ENCODE peak calls at places on chromosomes 6 and 20, in nine cellular contexts. V is endodermal cell, G is dorsolateral prefrontal cortex, Y is HepG2, H is neural progenitor cell, X is HFFc6, R is endothelial cell, E is nephron progenitor cell, U is heart right ventricle. Q is an unnamed sample.

GRCh38 chr20:17680836-17681740 is 954 bp downstream of the RRBP1 start:
- DNase-seq in X (peak; percentile 52), U (peak; percentile 86), E (peak; percentile 89), V (peak; percentile 93), H (peak; percentile 91), Y (peak; percentile 58), R (peak; percentile 93), G (peak; percentile 88), Q (peak; percentile 95)

GRCh38 chr20:17835240-17835940 is 133.2 kb downstream of the SNX5 start:
- DNase-seq in U (peak; percentile 55), X (peak; percentile 85), Y (no peak), G (no peak), R (no peak), H (no peak), E (no peak), V (no peak), Q (no peak)

GRCh38 chr20:5996765-5997164 is 46.3 kb downstream of the MCM8 start:
- DNase-seq in X (no peak), V (no peak), H (peak; percentile 4), U (no peak), Y (no peak), G (no peak), E (no peak), R (no peak), Q (peak; percentile 56)

GRCh38 chr6:148805767-148806166 is 58.9 kb downstream of the UST start:
- DNase-seq in G (no peak), E (no peak), V (no peak), X (no peak), U (no peak), R (no peak), H (no peak), Y (no peak), Q (no peak)

GRCh38 chr20:58102252-58102651 is 126.2 kb downstream of the ANKRD60 start:
- DNase-seq in E (no peak), X (peak; percentile 68), G (no peak), H (no peak), U (no peak), V (no peak), Y (no peak), R (no peak), Q (no peak)

GRCh38 chr6:105951322-105951721 is 134.8 kb upstream of the PRDM1 start:
- DNase-seq in E (no peak), V (no peak), Y (no peak), H (no peak), X (no peak), R (no peak), U (no peak), G (no peak), Q (no peak)

GRCh38 chr20:38127011-38127621 is 38.0 kb downstream of the TGM2 start:
- DNase-seq in R (no peak), U (no peak), H (no peak), E (no peak), G (peak; percentile 40), V (peak; percentile 27), Y (no peak), X (peak; percentile 85), Q (no peak)

GRCh38 chr6:121482004-121482693 is 46.7 kb downstream of the GJA1 start:
- DNase-seq in G (no peak), U (no peak), R (no peak), H (no peak), X (peak; percentile 57), E (no peak), Y (no peak), V (no peak), Q (no peak)

GRCh38 chr20:38108438-38109024 is 56.5 kb downstream of the TGM2 start:
- DNase-seq in E (no peak), V (peak; percentile 24), U (peak; percentile 53), H (no peak), R (no peak), X (peak; percentile 47), G (no peak), Y (no peak), Q (no peak)

GRCh38 chr6:7546832-7547714 is 5.6 kb downstream of the DSP start:
- DNase-seq in Y (no peak), X (no peak), U (no peak), R (no peak), H (no peak), E (no peak), V (peak; percentile 44), G (no peak), Q (no peak)

GRCh38 chr20:22836211-22836610 is 198.9 kb upstream of the SSTR4 start:
- DNase-seq in V (no peak), U (no peak), R (no peak), H (no peak), X (no peak), E (no peak), G (no peak), Y (no peak), Q (no peak)

GRCh38 chr20:45346291-45346718 is 1.9 kb downstream of the SDC4 start:
- DNase-seq in V (no peak), Y (no peak), X (no peak), H (no peak), U (no peak), E (no peak), G (no peak), R (no peak), Q (no peak)

GRCh38 chr20:8535403-8536003 is 403.4 kb downstream of the PLCB1 start:
- DNase-seq in G (no peak), H (peak; percentile 32), Y (peak; percentile 23), R (peak; percentile 30), X (no peak), U (no peak), E (peak; percentile 23), V (peak; percentile 54), Q (peak; percentile 9)

GRCh38 chr6:34391711-34392496 is 565 bp downstream of the NUDT3 start:
- DNase-seq in V (peak; percentile 88), R (peak; percentile 67), Y (peak; percentile 54), X (peak; percentile 39), U (peak; percentile 62), G (peak; percentile 66), E (peak; percentile 69), H (peak; percentile 83), Q (peak; percentile 70)

GRCh38 chr6:76166297-76166696 is 93.8 kb upstream of the IMPG1 start:
- DNase-seq in Y (no peak), E (no peak), X (no peak), R (no peak), U (no peak), V (no peak), H (no peak), G (no peak), Q (no peak)

GRCh38 chr20:47810686-47811347 is 25.5 kb upstream of the SULF2 start:
- DNase-seq in U (no peak), V (no peak), H (no peak), G (no peak), R (no peak), E (no peak), Y (no peak), X (no peak), Q (no peak)

GRCh38 chr6:92122746-92123145 is 1296.6 kb downstream of the EPHA7 start:
- DNase-seq in H (peak; percentile 25), V (no peak), R (no peak), X (no peak), E (no peak), G (no peak), U (no peak), Y (peak; percentile 11), Q (no peak)

GRCh38 chr6:52221302-52221701 is 23.0 kb downstream of the IL17F start:
- DNase-seq in X (no peak), V (no peak), U (no peak), Y (no peak), R (no peak), H (no peak), E (no peak), G (no peak), Q (no peak)

DNA sequence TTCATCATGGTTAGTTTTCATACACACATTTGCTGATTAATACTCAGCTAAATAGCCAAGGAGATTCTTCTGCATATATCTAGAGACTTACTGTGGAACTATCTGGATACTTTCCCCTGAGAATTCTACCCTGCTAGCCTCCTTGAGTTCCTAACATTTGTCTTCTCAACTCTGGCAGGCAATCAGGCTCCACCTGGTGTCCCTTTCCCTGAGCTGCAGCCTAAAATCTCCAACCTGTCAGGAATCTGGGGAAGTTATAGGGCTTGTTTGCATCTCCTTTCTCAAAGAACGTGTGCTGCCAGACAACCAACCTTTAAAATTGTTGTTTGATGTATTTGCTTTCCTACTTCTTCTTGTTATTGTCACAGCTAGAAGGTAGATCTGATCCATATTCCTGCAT is 73.4 kb downstream of the FUT9 start:
- DNase-seq in R (peak; percentile 31), Y (peak; percentile 20), E (peak; percentile 27), H (peak; percentile 51), G (no peak), X (no peak), V (peak; percentile 80), U (no peak), Q (no peak)
- TF ChIP-seq CTCF in R (peak; percentile 53), Y (peak; percentile 67), E (peak; percentile 56), H (peak; percentile 67), G (no peak), X (no peak), V (peak; percentile 85), U (no peak), Q (peak; percentile 33)

DNA sequence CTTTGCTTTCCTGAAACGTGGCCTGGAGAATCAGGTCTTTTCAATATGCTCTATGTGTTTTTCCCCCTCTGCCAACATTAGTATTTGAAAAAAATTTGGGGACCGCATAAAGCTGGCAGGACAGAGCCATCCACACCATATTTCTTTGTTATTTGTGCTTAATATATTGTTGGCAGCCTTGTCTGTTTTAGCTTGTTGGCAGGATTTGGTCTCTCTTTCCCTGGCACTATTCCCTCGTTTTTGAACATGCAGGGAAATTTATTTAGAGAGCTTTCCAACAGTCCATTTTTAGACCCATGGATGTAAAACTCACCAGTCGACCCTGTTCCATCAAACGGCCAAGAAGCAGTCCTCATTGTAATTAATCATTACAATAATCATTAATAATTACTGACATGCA is 514.3 kb downstream of the C6orf118 start:
- DNase-seq in G (no peak), U (no peak), H (no peak), R (no peak), X (no peak), E (no peak), Y (no peak), V (no peak), Q (no peak)
- TF ChIP-seq CTCF in G (no peak), U (no peak), H (no peak), R (no peak), X (no peak), E (no peak), Y (no peak), V (no peak), Q (no peak)

DNA sequence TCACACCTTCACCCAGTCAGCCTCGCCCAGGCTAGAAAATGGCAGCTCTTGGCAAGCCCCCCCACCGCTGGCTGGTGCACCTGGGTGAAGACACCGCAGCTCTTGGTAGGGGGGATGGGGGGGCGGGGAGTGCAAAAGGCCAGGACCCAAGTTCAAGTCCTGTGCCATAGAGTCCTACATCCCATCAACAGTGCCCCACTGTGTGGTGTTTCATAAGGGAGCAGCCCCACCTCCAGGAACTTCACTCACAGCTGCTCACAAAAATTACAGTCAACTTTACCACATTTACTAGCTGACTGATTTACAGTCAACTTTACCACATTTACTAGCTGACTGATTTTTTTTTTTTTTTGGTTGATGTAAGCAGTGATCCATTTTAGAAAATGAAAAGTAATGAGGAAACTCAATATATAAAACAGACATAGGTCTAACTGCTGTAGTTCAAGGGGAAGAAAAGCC is 209.0 kb upstream of the SNX9 start:
- DNase-seq in R (no peak), V (no peak), X (no peak), U (no peak), E (no peak), G (no peak), Y (peak; percentile 41), H (no peak), Q (no peak)
- TF ChIP-seq CTCF in R (no peak), V (peak; percentile 16), X (no peak), U (no peak), E (no peak), G (no peak), Y (peak; percentile 85), H (no peak), Q (peak; percentile 29)

GRCh38 chr20:462199-462991 is at the start of gene TBC1D20:
- DNase-seq in Y (peak; percentile 87), X (peak; percentile 72), V (peak; percentile 91), E (peak; percentile 85), G (peak; percentile 88), R (peak; percentile 86), U (peak; percentile 87), H (peak; percentile 96), Q (peak; percentile 95)
- TF ChIP-seq CTCF in Y (peak; percentile 74), X (peak; percentile 32), V (peak; percentile 44), E (no peak), G (peak; percentile 52), R (no peak), U (no peak), H (peak; percentile 22), Q (peak; percentile 38)

Q was measured in GM13977.